ENCODE peak calls at places on chromosomes 11 and 22, in four cellular contexts. One of them, this sample, is unnamed.

GRCh38 chr11:44305643-44306468 is 4.1 kb downstream of the ALX4 start:
- DNase-seq in tibial nerve: no peak
- DNase-seq in HCT116: no peak
- DNase-seq in ovary: no peak
- DNase-seq in this sample: no peak

GRCh38 chr11:3146612-3147256 is 18.4 kb downstream of the OSBPL5 start:
- DNase-seq in tibial nerve: no peak
- DNase-seq in HCT116: no peak
- DNase-seq in ovary: no peak
- DNase-seq in this sample: no peak

GRCh38 chr22:33969052-33969451 is 48.8 kb upstream of the LARGE1 start:
- DNase-seq in tibial nerve: no peak
- DNase-seq in HCT116: no peak
- DNase-seq in ovary: no peak
- DNase-seq in this sample: no peak

GRCh38 chr11:36702330-36703054 is 104.5 kb upstream of the RAG2 start:
- DNase-seq in tibial nerve: peak; percentile 29
- DNase-seq in HCT116: peak; percentile 66
- DNase-seq in ovary: no peak
- DNase-seq in this sample: no peak

GRCh38 chr11:34176980-34177319 is 71.5 kb downstream of the NAT10 start:
- DNase-seq in tibial nerve: no peak
- DNase-seq in HCT116: no peak
- DNase-seq in ovary: no peak
- DNase-seq in this sample: no peak

GRCh38 chr11:56885182-56885581 is 103.5 kb upstream of the OR5AK2 start:
- DNase-seq in tibial nerve: no peak
- DNase-seq in HCT116: no peak
- DNase-seq in ovary: no peak
- DNase-seq in this sample: no peak

GRCh38 chr11:8701891-8702597 is 19.5 kb downstream of the RPL27A start:
- DNase-seq in tibial nerve: no peak
- DNase-seq in HCT116: no peak
- DNase-seq in ovary: no peak
- DNase-seq in this sample: no peak

GRCh38 chr22:19815093-19815822 is 39.4 kb downstream of the GNB1L start:
- DNase-seq in tibial nerve: no peak
- DNase-seq in HCT116: no peak
- DNase-seq in ovary: no peak
- DNase-seq in this sample: no peak

GRCh38 chr11:39374963-39375698 is 2084.3 kb downstream of the LRRC4C start:
- DNase-seq in tibial nerve: no peak
- DNase-seq in HCT116: peak; percentile 10
- DNase-seq in ovary: no peak
- DNase-seq in this sample: no peak

GRCh38 chr22:50247748-50248147 is 2.9 kb upstream of the TUBGCP6 start:
- DNase-seq in tibial nerve: no peak
- DNase-seq in HCT116: peak; percentile 64
- DNase-seq in ovary: peak; percentile 51
- DNase-seq in this sample: no peak

GRCh38 chr11:19651654-19652053 is 61.0 kb upstream of the NAV2 start:
- DNase-seq in tibial nerve: no peak
- DNase-seq in HCT116: no peak
- DNase-seq in ovary: no peak
- DNase-seq in this sample: no peak

GRCh38 chr11:122559734-122560382 is 95.7 kb upstream of the UBASH3B start:
- DNase-seq in tibial nerve: no peak
- DNase-seq in HCT116: peak; percentile 83
- DNase-seq in ovary: no peak
- DNase-seq in this sample: no peak

GRCh38 chr11:31974737-31975136 is 116.1 kb upstream of the RCN1 start:
- DNase-seq in tibial nerve: no peak
- DNase-seq in HCT116: peak; percentile 12
- DNase-seq in ovary: no peak
- DNase-seq in this sample: no peak

GRCh38 chr11:46338636-46338987 is 8.7 kb upstream of the DGKZ start:
- DNase-seq in tibial nerve: no peak
- DNase-seq in HCT116: no peak
- DNase-seq in ovary: no peak
- DNase-seq in this sample: no peak

GRCh38 chr11:92222701-92223100 is 1.9 kb upstream of the FAT3 start:
- DNase-seq in tibial nerve: no peak
- DNase-seq in HCT116: no peak
- DNase-seq in ovary: no peak
- DNase-seq in this sample: no peak

GRCh38 chr11:130587658-130588057 is 139.2 kb downstream of the ADAMTS15 start:
- DNase-seq in tibial nerve: no peak
- DNase-seq in HCT116: no peak
- DNase-seq in ovary: no peak
- DNase-seq in this sample: no peak

GRCh38 chr22:35539910-35540599 is 576 bp upstream of the RASD2 start:
- DNase-seq in tibial nerve: no peak
- DNase-seq in HCT116: no peak
- DNase-seq in ovary: peak; percentile 76
- DNase-seq in this sample: no peak

GRCh38 chr11:37988031-37988430 is 1390.0 kb upstream of the RAG2 start:
- DNase-seq in tibial nerve: no peak
- DNase-seq in HCT116: no peak
- DNase-seq in ovary: no peak
- DNase-seq in this sample: no peak

GRCh38 chr11:4863893-4864292 is 14.9 kb upstream of the OR51S1 start:
- DNase-seq in tibial nerve: no peak
- DNase-seq in HCT116: no peak
- DNase-seq in ovary: no peak
- DNase-seq in this sample: no peak

GRCh38 chr11:19441752-19442553 is 201.2 kb upstream of the E2F8 start:
- DNase-seq in tibial nerve: peak; percentile 70
- DNase-seq in HCT116: peak; percentile 66
- DNase-seq in ovary: no peak
- DNase-seq in this sample: no peak

GRCh38 chr11:19660076-19660475 is 52.6 kb upstream of the NAV2 start:
- DNase-seq in tibial nerve: no peak
- DNase-seq in HCT116: peak; percentile 88
- DNase-seq in ovary: no peak
- DNase-seq in this sample: no peak

GRCh38 chr11:71169328-71169727 is 83.0 kb downstream of the SHANK2 start:
- DNase-seq in tibial nerve: no peak
- DNase-seq in HCT116: no peak
- DNase-seq in ovary: no peak
- DNase-seq in this sample: no peak

GRCh38 chr22:32327066-32327465 is 30.6 kb upstream of the RFPL3 start:
- DNase-seq in tibial nerve: no peak
- DNase-seq in HCT116: no peak
- DNase-seq in ovary: no peak
- DNase-seq in this sample: no peak

GRCh38 chr11:117199061-117199915 is at the start of gene TAGLN:
- DNase-seq in tibial nerve: peak; percentile 66
- DNase-seq in HCT116: no peak
- DNase-seq in ovary: peak; percentile 86
- DNase-seq in this sample: peak; percentile 77
- TF ChIP-seq POLR2A in tibial nerve: peak; percentile 74
- TF ChIP-seq POLR2A in HCT116: no peak
- TF ChIP-seq POLR2A in ovary: peak; percentile 57
- TF ChIP-seq POLR2A in this sample: peak; percentile 39

GRCh38 chr11:377174-377865 is 8.0 kb downstream of the B4GALNT4 start:
- DNase-seq in tibial nerve: no peak
- DNase-seq in HCT116: no peak
- DNase-seq in ovary: no peak
- DNase-seq in this sample: no peak
- TF ChIP-seq CTCF in tibial nerve: no peak
- TF ChIP-seq CTCF in HCT116: no peak
- TF ChIP-seq CTCF in ovary: no peak
- TF ChIP-seq CTCF in this sample: no peak

DNA sequence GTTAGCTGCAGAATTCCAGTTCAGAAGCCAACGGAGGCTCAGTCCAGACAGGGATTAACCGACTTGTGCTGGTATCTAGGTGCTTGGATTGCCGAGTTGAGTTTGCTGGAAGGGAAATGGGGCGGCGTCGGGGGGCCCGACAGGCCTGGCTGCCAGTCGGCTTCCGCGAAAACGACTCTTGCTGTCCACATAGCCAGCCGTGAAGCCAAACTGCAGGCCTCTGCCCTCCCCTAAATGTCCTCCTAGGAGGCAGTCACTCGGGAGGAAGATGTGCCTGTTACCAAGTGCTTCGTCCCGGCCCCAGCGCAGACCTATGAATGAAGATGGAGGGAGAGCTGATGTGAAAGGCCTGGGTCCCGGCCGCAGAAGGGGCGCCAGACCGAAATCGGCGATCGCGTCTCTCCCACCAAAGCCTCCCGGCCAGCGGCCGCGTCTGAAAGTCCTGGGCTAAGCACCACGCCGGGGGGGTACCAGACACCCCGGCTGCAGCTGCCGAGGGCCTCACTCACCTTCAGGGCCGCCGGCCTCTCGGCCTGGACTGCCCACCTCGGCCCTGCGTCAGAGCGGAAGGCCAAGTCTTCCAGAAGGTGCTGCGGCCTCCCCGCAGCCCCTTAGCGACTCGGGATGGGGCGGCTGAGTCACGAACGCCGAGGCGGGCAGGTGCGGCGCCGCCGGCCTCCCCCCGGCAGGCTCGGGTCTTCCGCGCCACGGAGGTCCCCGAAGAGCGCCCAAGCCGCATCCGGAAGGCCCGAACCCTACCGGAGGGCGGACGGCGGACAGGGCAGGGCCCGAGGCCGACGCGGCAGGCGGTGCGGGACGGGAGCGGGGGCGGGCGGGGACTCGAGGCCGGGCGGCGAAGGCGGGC is 7.5 kb downstream of the DPAGT1 start:
- DNase-seq in tibial nerve: no peak
- DNase-seq in HCT116: no peak
- DNase-seq in ovary: peak; percentile 56
- DNase-seq in this sample: no peak
- TF ChIP-seq POLR2A in tibial nerve: no peak
- TF ChIP-seq POLR2A in HCT116: peak; percentile 57
- TF ChIP-seq POLR2A in ovary: no peak
- TF ChIP-seq POLR2A in this sample: no peak

GRCh38 chr22:45756558-45756957 is 84.9 kb downstream of the ATXN10 start:
- DNase-seq in tibial nerve: no peak
- DNase-seq in HCT116: no peak
- DNase-seq in ovary: no peak
- DNase-seq in this sample: no peak

GRCh38 chr22:45757936-45758335 is 86.3 kb downstream of the ATXN10 start:
- DNase-seq in tibial nerve: no peak
- DNase-seq in HCT116: no peak
- DNase-seq in ovary: no peak
- DNase-seq in this sample: no peak

GRCh38 chr22:45754822-45755221 is 83.2 kb downstream of the ATXN10 start:
- DNase-seq in tibial nerve: no peak
- DNase-seq in HCT116: no peak
- DNase-seq in ovary: no peak
- DNase-seq in this sample: no peak

GRCh38 chr22:45758603-45759002 is 87.0 kb downstream of the ATXN10 start:
- DNase-seq in tibial nerve: no peak
- DNase-seq in HCT116: no peak
- DNase-seq in ovary: no peak
- DNase-seq in this sample: no peak

DNA sequence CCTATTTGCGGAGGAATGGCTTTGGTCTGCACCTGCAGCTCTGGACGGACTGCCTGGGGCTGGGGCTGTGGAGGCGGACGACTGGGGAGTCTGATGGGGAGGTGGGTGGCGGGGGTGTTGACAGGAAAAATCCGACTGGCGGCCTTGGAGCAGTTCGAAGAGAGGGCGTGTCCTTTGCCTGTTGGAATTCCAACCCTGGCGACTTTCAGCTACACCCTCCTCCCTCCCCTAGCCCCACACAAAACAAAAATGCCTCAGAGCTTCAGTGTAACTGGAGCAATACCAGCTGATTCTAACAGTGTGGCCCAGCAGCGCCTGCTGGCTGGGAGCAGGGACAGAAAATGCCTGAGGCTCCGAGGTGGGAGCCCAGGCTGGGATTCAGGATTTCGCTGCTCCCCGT is 85.4 kb downstream of the ATXN10 start:
- DNase-seq in tibial nerve: no peak
- DNase-seq in HCT116: no peak
- DNase-seq in ovary: peak; percentile 55
- DNase-seq in this sample: no peak
- TF ChIP-seq CTCF in tibial nerve: no peak
- TF ChIP-seq CTCF in HCT116: no peak
- TF ChIP-seq CTCF in ovary: peak; percentile 17
- TF ChIP-seq CTCF in this sample: no peak

DNA sequence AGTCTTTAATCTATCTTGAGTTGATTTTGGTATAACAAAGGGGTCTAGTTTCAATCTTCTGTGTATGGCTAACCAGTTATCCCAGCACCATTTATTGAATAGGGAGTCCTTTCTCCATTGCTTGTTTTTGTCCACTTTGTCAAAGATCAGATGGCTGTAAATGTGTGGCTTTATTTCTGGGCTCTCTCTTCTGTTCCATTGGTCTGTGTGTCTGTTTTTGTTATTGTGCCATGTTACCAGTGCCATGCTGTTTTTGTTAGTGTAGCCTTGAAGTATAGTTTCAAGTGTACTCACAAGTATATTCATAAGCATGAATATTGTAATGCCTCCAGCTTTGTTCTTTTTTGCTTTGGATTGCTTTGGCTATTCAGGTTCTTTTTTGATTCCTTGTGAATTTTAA is 159.6 kb downstream of the TBC1D22A start:
- DNase-seq in tibial nerve: no peak
- DNase-seq in HCT116: no peak
- DNase-seq in ovary: no peak
- DNase-seq in this sample: no peak
- TF ChIP-seq POLR2A in tibial nerve: no peak
- TF ChIP-seq POLR2A in HCT116: no peak
- TF ChIP-seq POLR2A in ovary: no peak
- TF ChIP-seq POLR2A in this sample: no peak

GRCh38 chr11:125428486-125429173 is 67.4 kb downstream of the FEZ1 start:
- DNase-seq in tibial nerve: no peak
- DNase-seq in HCT116: no peak
- DNase-seq in ovary: no peak
- DNase-seq in this sample: no peak

GRCh38 chr11:125426818-125427528 is 69.1 kb downstream of the FEZ1 start:
- DNase-seq in tibial nerve: no peak
- DNase-seq in HCT116: no peak
- DNase-seq in ovary: no peak
- DNase-seq in this sample: no peak

GRCh38 chr11:125425601-125426000 is 70.5 kb downstream of the FEZ1 start:
- DNase-seq in tibial nerve: peak; percentile 53
- DNase-seq in HCT116: no peak
- DNase-seq in ovary: no peak
- DNase-seq in this sample: no peak

GRCh38 chr11:125418396-125418795 is 77.7 kb downstream of the FEZ1 start:
- DNase-seq in tibial nerve: no peak
- DNase-seq in HCT116: no peak
- DNase-seq in ovary: no peak
- DNase-seq in this sample: no peak

DNA sequence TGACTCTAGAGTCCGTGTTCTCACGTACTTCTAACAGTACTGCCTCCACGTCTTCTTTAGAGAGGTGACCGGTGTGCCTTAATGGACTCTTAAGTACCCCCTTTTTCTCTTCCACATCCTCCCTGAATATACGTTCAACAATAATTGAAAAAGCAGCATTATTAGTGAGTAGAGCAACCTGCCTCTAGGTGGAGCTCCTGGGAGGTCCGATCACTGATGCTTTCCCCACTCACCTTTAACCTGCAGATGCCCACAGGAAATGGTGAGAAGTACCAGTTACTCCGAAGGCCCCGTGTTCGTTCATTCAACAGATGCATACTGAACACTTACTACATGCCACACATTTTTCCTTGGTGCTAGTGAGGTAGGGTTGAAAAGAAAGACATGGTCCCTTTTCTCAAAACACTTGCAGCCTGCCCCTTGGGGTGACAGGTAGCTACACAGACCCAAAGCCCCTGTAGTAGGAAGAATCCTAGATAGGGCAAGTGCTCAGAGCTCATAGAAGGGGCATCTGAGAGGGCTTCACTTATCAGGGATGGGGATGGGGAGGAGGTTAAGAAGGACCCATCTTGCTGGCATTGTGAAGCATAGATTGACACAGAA is 72.7 kb downstream of the FEZ1 start:
- DNase-seq in tibial nerve: no peak
- DNase-seq in HCT116: peak; percentile 19
- DNase-seq in ovary: no peak
- DNase-seq in this sample: no peak
- TF ChIP-seq CTCF in tibial nerve: no peak
- TF ChIP-seq CTCF in HCT116: peak; percentile 79
- TF ChIP-seq CTCF in ovary: no peak
- TF ChIP-seq CTCF in this sample: no peak